ENCODE peak calls at places on chromosome 13, in nine cellular contexts. D, Y, B, X, H, O, C, F and E are unnamed samples.

GRCh38 chr13:75495938-75496337 is 14.0 kb upstream of the TBC1D4 start:
- DNase-seq in D (no peak), Y (no peak), B (no peak), X (no peak), H (no peak), O (no peak), C (peak; percentile 88), F (no peak), E (no peak)

GRCh38 chr13:98977568-98978270 is at the start of gene DOCK9:
- DNase-seq in D (no peak), Y (no peak), B (no peak), X (no peak), H (no peak), O (no peak), C (peak; percentile 66), F (no peak), E (no peak)

GRCh38 chr13:50450279-50450678 is 393.2 kb downstream of the DLEU7 start:
- DNase-seq in D (no peak), Y (no peak), B (no peak), X (no peak), H (no peak), O (no peak), C (no peak), F (no peak), E (no peak)

GRCh38 chr13:31749929-31750328 is 10.6 kb downstream of the RXFP2 start:
- DNase-seq in D (no peak), Y (no peak), B (no peak), X (no peak), H (no peak), O (no peak), C (peak; percentile 95), F (no peak), E (no peak)

GRCh38 chr13:25874064-25874737 is 177.6 kb downstream of the SHISA2 start:
- DNase-seq in D (no peak), Y (no peak), B (no peak), X (no peak), H (no peak), O (no peak), C (no peak), F (no peak), E (no peak)

GRCh38 chr13:44758595-44759221 is 182.6 kb upstream of the TSC22D1 start:
- DNase-seq in D (peak; percentile 27), Y (no peak), B (no peak), X (no peak), H (no peak), O (no peak), C (peak; percentile 76), F (no peak), E (no peak)

GRCh38 chr13:113929628-113930615 is 44.0 kb downstream of the C13orf46 start:
- DNase-seq in D (no peak), Y (no peak), B (no peak), X (no peak), H (no peak), O (no peak), C (peak; percentile 65), F (no peak), E (no peak)

GRCh38 chr13:112771139-112771876 is 81.5 kb downstream of the ATP11A start:
- DNase-seq in D (no peak), Y (no peak), B (no peak), X (no peak), H (no peak), O (no peak), C (no peak), F (no peak), E (no peak)

GRCh38 chr13:34401741-34402140 is 540.3 kb upstream of the NBEA start:
- DNase-seq in D (no peak), Y (no peak), B (no peak), X (no peak), H (no peak), O (no peak), C (no peak), F (no peak), E (no peak)